ENCODE peak calls at places on chromosomes 12 and 14, in six cellular contexts. One of them, this sample, is unnamed.
A peak's percentile ranks its signal among the peaks of the same experiment; 100 is the strongest.

GRCh38 chr12:31591308-31591901 is 469 bp upstream of the DENND5B start:
- DNase-seq in tibial artery: no peak
- DNase-seq in MCF 10A: no peak
- DNase-seq in progenitor cell of endocrine pancreas: peak; percentile 18
- DNase-seq in GM10248: peak; percentile 38
- DNase-seq in fibroblast of lung: peak; percentile 24
- DNase-seq in this sample: peak; percentile 13

GRCh38 chr14:69701269-69701668 is 65.7 kb upstream of the SRSF5 start:
- DNase-seq in tibial artery: no peak
- DNase-seq in GM10248: no peak
- DNase-seq in fibroblast of lung: no peak
- DNase-seq in progenitor cell of endocrine pancreas: no peak
- DNase-seq in MCF 10A: no peak
- DNase-seq in this sample: no peak

GRCh38 chr14:21874946-21875345 is 201.3 kb upstream of the OR4E1 start:
- DNase-seq in GM10248: no peak
- DNase-seq in fibroblast of lung: no peak
- DNase-seq in tibial artery: no peak
- DNase-seq in progenitor cell of endocrine pancreas: no peak
- DNase-seq in MCF 10A: no peak
- DNase-seq in this sample: no peak

GRCh38 chr14:105478624-105479305 is 4.1 kb downstream of the CRIP2 start:
- DNase-seq in progenitor cell of endocrine pancreas: no peak
- DNase-seq in fibroblast of lung: no peak
- DNase-seq in GM10248: no peak
- DNase-seq in MCF 10A: no peak
- DNase-seq in tibial artery: no peak
- DNase-seq in this sample: no peak

GRCh38 chr14:61642246-61642982 is 52.9 kb upstream of the HIF1A start:
- DNase-seq in MCF 10A: peak; percentile 77
- DNase-seq in progenitor cell of endocrine pancreas: no peak
- DNase-seq in tibial artery: no peak
- DNase-seq in GM10248: no peak
- DNase-seq in fibroblast of lung: peak; percentile 46
- DNase-seq in this sample: no peak

GRCh38 chr12:123050913-123051312 is 70.4 kb downstream of the ARL6IP4 start:
- DNase-seq in fibroblast of lung: no peak
- DNase-seq in MCF 10A: no peak
- DNase-seq in tibial artery: no peak
- DNase-seq in progenitor cell of endocrine pancreas: no peak
- DNase-seq in GM10248: no peak
- DNase-seq in this sample: peak; percentile 35

GRCh38 chr12:9605490-9605889 is 2.2 kb downstream of the KLRB1 start:
- DNase-seq in progenitor cell of endocrine pancreas: no peak
- DNase-seq in MCF 10A: no peak
- DNase-seq in GM10248: no peak
- DNase-seq in tibial artery: no peak
- DNase-seq in fibroblast of lung: no peak
- DNase-seq in this sample: no peak

GRCh38 chr14:70907996-70908917 is 998 bp downstream of the PCNX1 start:
- DNase-seq in GM10248: peak; percentile 51
- DNase-seq in fibroblast of lung: peak; percentile 71
- DNase-seq in progenitor cell of endocrine pancreas: peak; percentile 37
- DNase-seq in tibial artery: peak; percentile 71
- DNase-seq in MCF 10A: peak; percentile 55
- DNase-seq in this sample: peak; percentile 75

GRCh38 chr14:57889245-57889644 is 23.4 kb upstream of the SLC35F4 start:
- DNase-seq in progenitor cell of endocrine pancreas: no peak
- DNase-seq in MCF 10A: peak; percentile 92
- DNase-seq in tibial artery: peak; percentile 58
- DNase-seq in fibroblast of lung: peak; percentile 26
- DNase-seq in GM10248: no peak
- DNase-seq in this sample: no peak

GRCh38 chr12:25455696-25456095 is 97.4 kb downstream of the LMNTD1 start:
- DNase-seq in GM10248: no peak
- DNase-seq in tibial artery: no peak
- DNase-seq in progenitor cell of endocrine pancreas: no peak
- DNase-seq in fibroblast of lung: peak; percentile 68
- DNase-seq in MCF 10A: no peak
- DNase-seq in this sample: no peak

GRCh38 chr12:105294886-105295479 is 35.5 kb upstream of the C12orf75 start:
- DNase-seq in fibroblast of lung: no peak
- DNase-seq in GM10248: no peak
- DNase-seq in tibial artery: no peak
- DNase-seq in MCF 10A: no peak
- DNase-seq in progenitor cell of endocrine pancreas: no peak
- DNase-seq in this sample: no peak

GRCh38 chr12:40825156-40825555 is 132.9 kb downstream of the CNTN1 start:
- DNase-seq in GM10248: no peak
- DNase-seq in tibial artery: no peak
- DNase-seq in progenitor cell of endocrine pancreas: no peak
- DNase-seq in MCF 10A: no peak
- DNase-seq in fibroblast of lung: no peak
- DNase-seq in this sample: no peak

GRCh38 chr12:65965358-65965757 is 141.1 kb downstream of the HMGA2 start:
- DNase-seq in GM10248: no peak
- DNase-seq in MCF 10A: no peak
- DNase-seq in progenitor cell of endocrine pancreas: no peak
- DNase-seq in tibial artery: no peak
- DNase-seq in fibroblast of lung: peak; percentile 93
- DNase-seq in this sample: no peak

GRCh38 chr12:58346032-58346632 is 404.8 kb downstream of the ATP23 start:
- DNase-seq in MCF 10A: peak; percentile 45
- DNase-seq in GM10248: peak; percentile 25
- DNase-seq in fibroblast of lung: peak; percentile 49
- DNase-seq in tibial artery: no peak
- DNase-seq in progenitor cell of endocrine pancreas: no peak
- DNase-seq in this sample: no peak

GRCh38 chr12:131947482-131948027 is 2.2 kb upstream of the EP400 start:
- DNase-seq in MCF 10A: no peak
- DNase-seq in tibial artery: no peak
- DNase-seq in fibroblast of lung: no peak
- DNase-seq in GM10248: no peak
- DNase-seq in progenitor cell of endocrine pancreas: no peak
- DNase-seq in this sample: no peak

GRCh38 chr12:12704593-12705230 is 8.7 kb upstream of the GPR19 start:
- DNase-seq in fibroblast of lung: peak; percentile 92
- DNase-seq in tibial artery: peak; percentile 64
- DNase-seq in MCF 10A: peak; percentile 92
- DNase-seq in GM10248: peak; percentile 42
- DNase-seq in progenitor cell of endocrine pancreas: no peak
- DNase-seq in this sample: peak; percentile 47

GRCh38 chr12:54052745-54053624 is 650 bp upstream of the HOXC4 start:
- DNase-seq in tibial artery: no peak
- DNase-seq in GM10248: peak; percentile 80
- DNase-seq in MCF 10A: no peak
- DNase-seq in progenitor cell of endocrine pancreas: no peak
- DNase-seq in fibroblast of lung: no peak
- DNase-seq in this sample: peak; percentile 59

GRCh38 chr14:101349108-101349507 is 212.2 kb upstream of the DIO3 start:
- DNase-seq in tibial artery: no peak
- DNase-seq in fibroblast of lung: no peak
- DNase-seq in MCF 10A: no peak
- DNase-seq in progenitor cell of endocrine pancreas: no peak
- DNase-seq in GM10248: no peak
- DNase-seq in this sample: no peak

GRCh38 chr12:71354871-71355270 is 84.7 kb upstream of the LGR5 start:
- DNase-seq in tibial artery: no peak
- DNase-seq in MCF 10A: no peak
- DNase-seq in fibroblast of lung: no peak
- DNase-seq in progenitor cell of endocrine pancreas: no peak
- DNase-seq in GM10248: no peak
- DNase-seq in this sample: no peak

GRCh38 chr14:51607677-51608076 is 44.0 kb upstream of the FRMD6 start:
- DNase-seq in fibroblast of lung: peak; percentile 33
- DNase-seq in progenitor cell of endocrine pancreas: no peak
- DNase-seq in GM10248: no peak
- DNase-seq in tibial artery: no peak
- DNase-seq in MCF 10A: no peak
- DNase-seq in this sample: no peak

GRCh38 chr14:53551862-53552261 is 398.7 kb upstream of the DDHD1 start:
- DNase-seq in MCF 10A: no peak
- DNase-seq in progenitor cell of endocrine pancreas: no peak
- DNase-seq in fibroblast of lung: no peak
- DNase-seq in tibial artery: no peak
- DNase-seq in GM10248: no peak
- DNase-seq in this sample: no peak

GRCh38 chr12:105274571-105274970 is 38.6 kb upstream of the APPL2 start:
- DNase-seq in fibroblast of lung: no peak
- DNase-seq in progenitor cell of endocrine pancreas: no peak
- DNase-seq in tibial artery: no peak
- DNase-seq in MCF 10A: no peak
- DNase-seq in GM10248: no peak
- DNase-seq in this sample: no peak

GRCh38 chr14:59679872-59680271 is 103.3 kb upstream of the CCDC175 start:
- DNase-seq in MCF 10A: peak; percentile 58
- DNase-seq in progenitor cell of endocrine pancreas: no peak
- DNase-seq in tibial artery: peak; percentile 84
- DNase-seq in GM10248: no peak
- DNase-seq in fibroblast of lung: peak; percentile 3
- DNase-seq in this sample: no peak

GRCh38 chr12:1592444-1593231 is 1.7 kb downstream of the FBXL14 start:
- DNase-seq in MCF 10A: peak; percentile 66
- DNase-seq in tibial artery: no peak
- DNase-seq in GM10248: peak; percentile 55
- DNase-seq in fibroblast of lung: peak; percentile 69
- DNase-seq in progenitor cell of endocrine pancreas: peak; percentile 23
- DNase-seq in this sample: peak; percentile 91

GRCh38 chr12:14260011-14260993 is 105.2 kb upstream of the ATF7IP start:
- DNase-seq in MCF 10A: peak; percentile 89
- DNase-seq in tibial artery: peak; percentile 90
- DNase-seq in GM10248: no peak
- DNase-seq in fibroblast of lung: peak; percentile 98
- DNase-seq in progenitor cell of endocrine pancreas: peak; percentile 66
- DNase-seq in this sample: no peak

GRCh38 chr12:108884116-108885012 is 4.5 kb downstream of the DAO start:
- DNase-seq in GM10248: peak; percentile 72
- DNase-seq in fibroblast of lung: no peak
- DNase-seq in tibial artery: peak; percentile 31
- DNase-seq in MCF 10A: peak; percentile 47
- DNase-seq in progenitor cell of endocrine pancreas: no peak
- DNase-seq in this sample: peak; percentile 89

GRCh38 chr12:3727877-3728632 is 24.9 kb downstream of the CRACR2A start:
- DNase-seq in MCF 10A: no peak
- DNase-seq in tibial artery: no peak
- DNase-seq in fibroblast of lung: peak; percentile 48
- DNase-seq in GM10248: peak; percentile 66
- DNase-seq in progenitor cell of endocrine pancreas: no peak
- DNase-seq in this sample: peak; percentile 67

GRCh38 chr14:35261774-35262173 is 30.4 kb upstream of the PSMA6 start:
- DNase-seq in tibial artery: no peak
- DNase-seq in progenitor cell of endocrine pancreas: no peak
- DNase-seq in GM10248: no peak
- DNase-seq in MCF 10A: no peak
- DNase-seq in fibroblast of lung: no peak
- DNase-seq in this sample: no peak
- TF ChIP-seq CTCF in tibial artery: peak; percentile 18
- TF ChIP-seq CTCF in progenitor cell of endocrine pancreas: no peak
- TF ChIP-seq CTCF in GM10248: no peak
- TF ChIP-seq CTCF in MCF 10A: no peak
- TF ChIP-seq CTCF in fibroblast of lung: peak; percentile 11
- TF ChIP-seq CTCF in this sample: no peak

GRCh38 chr12:94636462-94637085 is 13.8 kb downstream of the TMCC3 start:
- DNase-seq in MCF 10A: peak; percentile 59
- DNase-seq in GM10248: no peak
- DNase-seq in fibroblast of lung: no peak
- DNase-seq in tibial artery: no peak
- DNase-seq in progenitor cell of endocrine pancreas: no peak
- DNase-seq in this sample: no peak
- TF ChIP-seq CTCF in MCF 10A: no peak
- TF ChIP-seq CTCF in GM10248: no peak
- TF ChIP-seq CTCF in fibroblast of lung: no peak
- TF ChIP-seq CTCF in tibial artery: no peak
- TF ChIP-seq CTCF in progenitor cell of endocrine pancreas: no peak
- TF ChIP-seq CTCF in this sample: no peak

GRCh38 chr14:96827310-96827709 is 30.1 kb downstream of the VRK1 start:
- DNase-seq in fibroblast of lung: peak; percentile 20
- DNase-seq in MCF 10A: no peak
- DNase-seq in tibial artery: no peak
- DNase-seq in GM10248: no peak
- DNase-seq in progenitor cell of endocrine pancreas: no peak
- DNase-seq in this sample: no peak

GRCh38 chr14:96832351-96832750 is 35.2 kb downstream of the VRK1 start:
- DNase-seq in tibial artery: no peak
- DNase-seq in GM10248: no peak
- DNase-seq in fibroblast of lung: no peak
- DNase-seq in MCF 10A: no peak
- DNase-seq in progenitor cell of endocrine pancreas: no peak
- DNase-seq in this sample: no peak

GRCh38 chr14:96830946-96831345 is 33.8 kb downstream of the VRK1 start:
- DNase-seq in progenitor cell of endocrine pancreas: no peak
- DNase-seq in MCF 10A: no peak
- DNase-seq in fibroblast of lung: no peak
- DNase-seq in GM10248: no peak
- DNase-seq in tibial artery: no peak
- DNase-seq in this sample: no peak

GRCh38 chr14:96824283-96824682 is 27.1 kb downstream of the VRK1 start:
- DNase-seq in fibroblast of lung: peak; percentile 76
- DNase-seq in GM10248: no peak
- DNase-seq in progenitor cell of endocrine pancreas: no peak
- DNase-seq in tibial artery: no peak
- DNase-seq in MCF 10A: peak; percentile 24
- DNase-seq in this sample: no peak

DNA sequence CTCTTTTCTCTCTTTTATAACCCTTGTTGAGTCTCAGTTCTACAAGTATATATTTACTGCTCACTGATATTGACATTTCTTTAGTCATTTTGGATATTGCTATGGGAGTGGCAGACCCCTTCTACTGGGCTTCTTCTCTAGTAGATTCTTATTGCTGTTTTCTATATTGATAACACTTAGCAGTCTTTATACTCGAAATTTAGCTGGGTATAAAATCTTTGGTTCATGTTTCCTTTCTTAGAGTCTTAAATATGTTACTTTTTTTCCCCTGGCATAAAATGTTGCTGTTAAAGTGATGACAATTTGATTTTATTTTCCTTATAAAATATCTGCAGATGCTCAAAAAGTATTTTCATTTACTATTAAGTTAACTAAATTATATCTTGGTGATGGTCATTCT is 32.6 kb downstream of the VRK1 start:
- DNase-seq in fibroblast of lung: no peak
- DNase-seq in GM10248: no peak
- DNase-seq in progenitor cell of endocrine pancreas: no peak
- DNase-seq in MCF 10A: no peak
- DNase-seq in tibial artery: no peak
- DNase-seq in this sample: no peak
- TF ChIP-seq CTCF in fibroblast of lung: no peak
- TF ChIP-seq CTCF in GM10248: no peak
- TF ChIP-seq CTCF in progenitor cell of endocrine pancreas: no peak
- TF ChIP-seq CTCF in MCF 10A: no peak
- TF ChIP-seq CTCF in tibial artery: no peak
- TF ChIP-seq CTCF in this sample: no peak

DNA sequence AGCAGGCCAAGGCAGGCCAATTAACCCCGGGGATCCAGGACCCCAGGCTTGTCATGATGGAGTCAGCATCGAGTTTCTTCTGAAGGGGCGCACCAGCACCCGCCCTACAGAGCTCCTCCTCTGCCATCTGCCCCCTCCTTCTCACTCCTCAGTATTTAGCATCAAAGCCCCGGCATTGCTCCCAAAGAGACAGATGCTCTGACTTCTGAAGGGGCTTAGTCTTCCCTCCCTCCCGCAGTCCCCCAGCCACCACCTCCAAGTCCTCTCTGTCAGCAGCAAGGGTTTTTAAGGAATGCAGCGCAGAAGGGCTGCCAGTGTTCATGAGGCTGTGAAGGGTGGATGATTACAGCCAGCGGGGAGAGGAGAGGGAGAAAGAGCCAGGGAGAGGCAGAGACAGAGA is 285.2 kb upstream of the NOS1 start:
- DNase-seq in tibial artery: no peak
- DNase-seq in MCF 10A: no peak
- DNase-seq in fibroblast of lung: no peak
- DNase-seq in GM10248: no peak
- DNase-seq in progenitor cell of endocrine pancreas: no peak
- DNase-seq in this sample: no peak
- TF ChIP-seq CTCF in tibial artery: no peak
- TF ChIP-seq CTCF in MCF 10A: no peak
- TF ChIP-seq CTCF in fibroblast of lung: no peak
- TF ChIP-seq CTCF in GM10248: no peak
- TF ChIP-seq CTCF in progenitor cell of endocrine pancreas: no peak
- TF ChIP-seq CTCF in this sample: no peak

This sample was measured in activated CD8-positive, alpha-beta T cell treated with anti-CD3 and anti-CD28 coated beads for 36 hours.